ENCODE peak calls at places on chromosomes 3 and 15, in nine cellular contexts. K, T, E, X, W, M, F, Q and G are unnamed samples.

GRCh38 chr3:122975924-122976293 is 51.7 kb downstream of the SEMA5B start:
- DNase-seq in K (no peak), T (no peak), E (no peak), X (no peak), W (no peak), M (no peak), F (peak), Q (no peak), G (no peak)

GRCh38 chr15:40100133-40100946 is 8.3 kb downstream of the BMF start:
- DNase-seq in K (no peak), T (no peak), E (no peak), X (no peak), W (no peak), M (no peak), F (no peak), Q (no peak), G (no peak)

GRCh38 chr3:171505822-171506333 is 45.7 kb upstream of the TNIK start:
- DNase-seq in K (no peak), T (no peak), E (no peak), X (no peak), W (no peak), M (no peak), F (no peak), Q (no peak), G (no peak)

GRCh38 chr3:132596816-132597433 is at the start of gene ACKR4:
- DNase-seq in K (no peak), T (no peak), E (no peak), X (no peak), W (peak), M (no peak), F (peak), Q (no peak), G (no peak)

GRCh38 chr3:78737988-78738387 is 1029.8 kb downstream of the ROBO1 start:
- DNase-seq in K (no peak), T (peak), E (peak), X (no peak), W (no peak), M (no peak), F (no peak), Q (no peak), G (no peak)

GRCh38 chr15:31300981-31301686 is 25.5 kb upstream of the KLF13 start:
- DNase-seq in K (no peak), T (no peak), E (no peak), X (no peak), W (no peak), M (no peak), F (peak), Q (no peak), G (no peak)

GRCh38 chr15:83322061-83322460 is 37.6 kb upstream of the BNC1 start:
- DNase-seq in K (no peak), T (no peak), E (no peak), X (no peak), W (no peak), M (no peak), F (no peak), Q (no peak), G (no peak)

GRCh38 chr3:187987919-187988318 is 166.0 kb upstream of the LPP start:
- DNase-seq in K (no peak), T (no peak), E (no peak), X (no peak), W (no peak), M (no peak), F (no peak), Q (no peak), G (no peak)

GRCh38 chr15:44550256-44550655 is 13.3 kb downstream of the EIF3J start:
- DNase-seq in K (no peak), T (peak), E (peak), X (no peak), W (no peak), M (no peak), F (peak), Q (no peak), G (no peak)

GRCh38 chr3:133992951-133993595 is 36.7 kb downstream of the SLCO2A1 start:
- DNase-seq in K (peak), T (no peak), E (no peak), X (no peak), W (no peak), M (no peak), F (no peak), Q (no peak), G (no peak)